ENCODE peak calls at places on chromosomes 5 and 9, in four cellular contexts. One of them, this sample, is unnamed.

GRCh38 chr5:1995491-1995890 is 112.8 kb upstream of the IRX4 start:
- DNase-seq in RCC 7860: no peak
- DNase-seq in caudate nucleus: no peak
- DNase-seq in stimulated activated effector memory CD8-positive, alpha-beta T cell treated with anti-CD3 and anti-CD28 coated beads, Interleukin-12 subunit alpha, Interleukin-12 subunit beta, amount 100 ng/mL, for 72 hours: no peak
- DNase-seq in this sample: no peak

GRCh38 chr5:66904189-66904588 is 292.4 kb downstream of the CD180 start:
- DNase-seq in RCC 7860: no peak
- DNase-seq in caudate nucleus: no peak
- DNase-seq in stimulated activated effector memory CD8-positive, alpha-beta T cell treated with anti-CD3 and anti-CD28 coated beads, Interleukin-12 subunit alpha, Interleukin-12 subunit beta, amount 100 ng/mL, for 72 hours: no peak
- DNase-seq in this sample: no peak

GRCh38 chr5:95285406-95285761 is 490 bp upstream of the MCTP1 start:
- DNase-seq in RCC 7860: no peak
- DNase-seq in caudate nucleus: no peak
- DNase-seq in stimulated activated effector memory CD8-positive, alpha-beta T cell treated with anti-CD3 and anti-CD28 coated beads, Interleukin-12 subunit alpha, Interleukin-12 subunit beta, amount 100 ng/mL, for 72 hours: no peak
- DNase-seq in this sample: peak

GRCh38 chr5:173802670-173803165 is 85.4 kb upstream of the CPEB4 start:
- DNase-seq in RCC 7860: no peak
- DNase-seq in caudate nucleus: no peak
- DNase-seq in stimulated activated effector memory CD8-positive, alpha-beta T cell treated with anti-CD3 and anti-CD28 coated beads, Interleukin-12 subunit alpha, Interleukin-12 subunit beta, amount 100 ng/mL, for 72 hours: no peak
- DNase-seq in this sample: no peak

GRCh38 chr5:134437340-134438267 is 25.9 kb upstream of the CDKN2AIPNL start:
- DNase-seq in RCC 7860: peak
- DNase-seq in caudate nucleus: no peak
- DNase-seq in stimulated activated effector memory CD8-positive, alpha-beta T cell treated with anti-CD3 and anti-CD28 coated beads, Interleukin-12 subunit alpha, Interleukin-12 subunit beta, amount 100 ng/mL, for 72 hours: no peak
- DNase-seq in this sample: no peak

GRCh38 chr5:9786378-9787360 is 156.5 kb upstream of the TAS2R1 start:
- DNase-seq in RCC 7860: no peak
- DNase-seq in caudate nucleus: no peak
- DNase-seq in stimulated activated effector memory CD8-positive, alpha-beta T cell treated with anti-CD3 and anti-CD28 coated beads, Interleukin-12 subunit alpha, Interleukin-12 subunit beta, amount 100 ng/mL, for 72 hours: no peak
- DNase-seq in this sample: no peak

GRCh38 chr5:10130881-10131280 is 118.8 kb downstream of the ATPSCKMT start:
- DNase-seq in RCC 7860: no peak
- DNase-seq in caudate nucleus: no peak
- DNase-seq in stimulated activated effector memory CD8-positive, alpha-beta T cell treated with anti-CD3 and anti-CD28 coated beads, Interleukin-12 subunit alpha, Interleukin-12 subunit beta, amount 100 ng/mL, for 72 hours: no peak
- DNase-seq in this sample: no peak

GRCh38 chr5:53246042-53246836 is 136.7 kb upstream of the MOCS2 start:
- DNase-seq in RCC 7860: peak
- DNase-seq in caudate nucleus: no peak
- DNase-seq in stimulated activated effector memory CD8-positive, alpha-beta T cell treated with anti-CD3 and anti-CD28 coated beads, Interleukin-12 subunit alpha, Interleukin-12 subunit beta, amount 100 ng/mL, for 72 hours: no peak
- DNase-seq in this sample: no peak

GRCh38 chr5:399296-400281 is 43.4 kb upstream of the EXOC3 start:
- DNase-seq in RCC 7860: no peak
- DNase-seq in caudate nucleus: no peak
- DNase-seq in stimulated activated effector memory CD8-positive, alpha-beta T cell treated with anti-CD3 and anti-CD28 coated beads, Interleukin-12 subunit alpha, Interleukin-12 subunit beta, amount 100 ng/mL, for 72 hours: peak
- DNase-seq in this sample: no peak

GRCh38 chr5:145847499-145848497 is 12.7 kb upstream of the PRELID2 start:
- DNase-seq in RCC 7860: peak
- DNase-seq in caudate nucleus: no peak
- DNase-seq in stimulated activated effector memory CD8-positive, alpha-beta T cell treated with anti-CD3 and anti-CD28 coated beads, Interleukin-12 subunit alpha, Interleukin-12 subunit beta, amount 100 ng/mL, for 72 hours: no peak
- DNase-seq in this sample: no peak

GRCh38 chr5:168648576-168648975 is 69.4 kb upstream of the PANK3 start:
- DNase-seq in RCC 7860: no peak
- DNase-seq in caudate nucleus: no peak
- DNase-seq in stimulated activated effector memory CD8-positive, alpha-beta T cell treated with anti-CD3 and anti-CD28 coated beads, Interleukin-12 subunit alpha, Interleukin-12 subunit beta, amount 100 ng/mL, for 72 hours: no peak
- DNase-seq in this sample: no peak

GRCh38 chr5:170408189-170408588 is 19.0 kb upstream of the KCNMB1 start:
- DNase-seq in RCC 7860: no peak
- DNase-seq in caudate nucleus: no peak
- DNase-seq in stimulated activated effector memory CD8-positive, alpha-beta T cell treated with anti-CD3 and anti-CD28 coated beads, Interleukin-12 subunit alpha, Interleukin-12 subunit beta, amount 100 ng/mL, for 72 hours: no peak
- DNase-seq in this sample: no peak

GRCh38 chr9:36382484-36382883 is 17.6 kb downstream of the RNF38 start:
- DNase-seq in RCC 7860: no peak
- DNase-seq in caudate nucleus: no peak
- DNase-seq in stimulated activated effector memory CD8-positive, alpha-beta T cell treated with anti-CD3 and anti-CD28 coated beads, Interleukin-12 subunit alpha, Interleukin-12 subunit beta, amount 100 ng/mL, for 72 hours: no peak
- DNase-seq in this sample: no peak

GRCh38 chr5:33936004-33936380 is 194 bp upstream of the RXFP3 start:
- DNase-seq in RCC 7860: no peak
- DNase-seq in caudate nucleus: no peak
- DNase-seq in stimulated activated effector memory CD8-positive, alpha-beta T cell treated with anti-CD3 and anti-CD28 coated beads, Interleukin-12 subunit alpha, Interleukin-12 subunit beta, amount 100 ng/mL, for 72 hours: peak
- DNase-seq in this sample: no peak

GRCh38 chr9:99354104-99354503 is 132.0 kb downstream of the SEC61B start:
- DNase-seq in RCC 7860: no peak
- DNase-seq in caudate nucleus: no peak
- DNase-seq in stimulated activated effector memory CD8-positive, alpha-beta T cell treated with anti-CD3 and anti-CD28 coated beads, Interleukin-12 subunit alpha, Interleukin-12 subunit beta, amount 100 ng/mL, for 72 hours: no peak
- DNase-seq in this sample: no peak

GRCh38 chr5:71887680-71888079 is 168.6 kb downstream of the CARTPT start:
- DNase-seq in RCC 7860: peak
- DNase-seq in caudate nucleus: no peak
- DNase-seq in stimulated activated effector memory CD8-positive, alpha-beta T cell treated with anti-CD3 and anti-CD28 coated beads, Interleukin-12 subunit alpha, Interleukin-12 subunit beta, amount 100 ng/mL, for 72 hours: peak
- DNase-seq in this sample: no peak

GRCh38 chr5:165871279-165871678 is 2365.9 kb downstream of the MAT2B start:
- DNase-seq in RCC 7860: no peak
- DNase-seq in caudate nucleus: no peak
- DNase-seq in stimulated activated effector memory CD8-positive, alpha-beta T cell treated with anti-CD3 and anti-CD28 coated beads, Interleukin-12 subunit alpha, Interleukin-12 subunit beta, amount 100 ng/mL, for 72 hours: no peak
- DNase-seq in this sample: no peak

GRCh38 chr5:141845371-141845821 is 32.8 kb downstream of the PCDH1 start:
- DNase-seq in RCC 7860: no peak
- DNase-seq in caudate nucleus: no peak
- DNase-seq in stimulated activated effector memory CD8-positive, alpha-beta T cell treated with anti-CD3 and anti-CD28 coated beads, Interleukin-12 subunit alpha, Interleukin-12 subunit beta, amount 100 ng/mL, for 72 hours: no peak
- DNase-seq in this sample: no peak

GRCh38 chr9:107068581-107068980 is 205.6 kb downstream of the ZNF462 start:
- DNase-seq in RCC 7860: no peak
- DNase-seq in caudate nucleus: no peak
- DNase-seq in stimulated activated effector memory CD8-positive, alpha-beta T cell treated with anti-CD3 and anti-CD28 coated beads, Interleukin-12 subunit alpha, Interleukin-12 subunit beta, amount 100 ng/mL, for 72 hours: no peak
- DNase-seq in this sample: no peak

GRCh38 chr9:120186276-120186675 is 393.7 kb downstream of the CDK5RAP2 start:
- DNase-seq in RCC 7860: no peak
- DNase-seq in caudate nucleus: no peak
- DNase-seq in stimulated activated effector memory CD8-positive, alpha-beta T cell treated with anti-CD3 and anti-CD28 coated beads, Interleukin-12 subunit alpha, Interleukin-12 subunit beta, amount 100 ng/mL, for 72 hours: no peak
- DNase-seq in this sample: peak

GRCh38 chr5:41754857-41755256 is 115.4 kb downstream of the OXCT1 start:
- DNase-seq in RCC 7860: peak
- DNase-seq in caudate nucleus: no peak
- DNase-seq in stimulated activated effector memory CD8-positive, alpha-beta T cell treated with anti-CD3 and anti-CD28 coated beads, Interleukin-12 subunit alpha, Interleukin-12 subunit beta, amount 100 ng/mL, for 72 hours: no peak
- DNase-seq in this sample: no peak

GRCh38 chr9:93677061-93677571 is 100.7 kb downstream of the PHF2 start:
- DNase-seq in RCC 7860: no peak
- DNase-seq in caudate nucleus: no peak
- DNase-seq in stimulated activated effector memory CD8-positive, alpha-beta T cell treated with anti-CD3 and anti-CD28 coated beads, Interleukin-12 subunit alpha, Interleukin-12 subunit beta, amount 100 ng/mL, for 72 hours: no peak
- DNase-seq in this sample: no peak

GRCh38 chr5:114952876-114953275 is 216.8 kb downstream of the TRIM36 start:
- DNase-seq in RCC 7860: no peak
- DNase-seq in caudate nucleus: no peak
- DNase-seq in stimulated activated effector memory CD8-positive, alpha-beta T cell treated with anti-CD3 and anti-CD28 coated beads, Interleukin-12 subunit alpha, Interleukin-12 subunit beta, amount 100 ng/mL, for 72 hours: no peak
- DNase-seq in this sample: no peak

GRCh38 chr5:82599692-82600091 is 321.5 kb upstream of the RPS23 start:
- DNase-seq in RCC 7860: no peak
- DNase-seq in caudate nucleus: no peak
- DNase-seq in stimulated activated effector memory CD8-positive, alpha-beta T cell treated with anti-CD3 and anti-CD28 coated beads, Interleukin-12 subunit alpha, Interleukin-12 subunit beta, amount 100 ng/mL, for 72 hours: no peak
- DNase-seq in this sample: no peak

GRCh38 chr5:83199126-83199525 is 121.8 kb downstream of the XRCC4 start:
- DNase-seq in RCC 7860: no peak
- DNase-seq in caudate nucleus: no peak
- DNase-seq in stimulated activated effector memory CD8-positive, alpha-beta T cell treated with anti-CD3 and anti-CD28 coated beads, Interleukin-12 subunit alpha, Interleukin-12 subunit beta, amount 100 ng/mL, for 72 hours: no peak
- DNase-seq in this sample: no peak

GRCh38 chr9:97559111-97559514 is 57.6 kb downstream of the TMOD1 start:
- DNase-seq in RCC 7860: no peak
- DNase-seq in caudate nucleus: no peak
- DNase-seq in stimulated activated effector memory CD8-positive, alpha-beta T cell treated with anti-CD3 and anti-CD28 coated beads, Interleukin-12 subunit alpha, Interleukin-12 subunit beta, amount 100 ng/mL, for 72 hours: no peak
- DNase-seq in this sample: no peak